ENCODE peak calls at places on chromosome 3, in six cellular contexts. S is astrocyte, O is colonic mucosa, L is GM12865, C is cardiac fibroblast, T is AG04450. H is an unnamed sample.

GRCh38 chr3:24523988-24524727 is 29.5 kb upstream of the THRB start:
- DNase-seq in S (peak; percentile 8), T (no peak), C (no peak), O (no peak), L (no peak), H (peak; percentile 14)

GRCh38 chr3:41808152-41808551 is 153.8 kb downstream of the ULK4 start:
- DNase-seq in L (no peak), S (peak; percentile 73), O (no peak), T (peak; percentile 15), C (peak; percentile 52), H (peak; percentile 62)

GRCh38 chr3:107543666-107544065 is 20.9 kb downstream of the BBX start:
- DNase-seq in C (peak; percentile 36), L (peak; percentile 16), O (no peak), T (no peak), S (no peak), H (peak; percentile 31)

GRCh38 chr3:158713094-158713499 is 19.2 kb downstream of the RARRES1 start:
- DNase-seq in L (no peak), T (no peak), S (peak; percentile 45), O (peak; percentile 72), C (peak; percentile 93), H (peak; percentile 36)

GRCh38 chr3:73955671-73956070 is 330.9 kb upstream of the PDZRN3 start:
- DNase-seq in T (no peak), S (no peak), L (no peak), O (no peak), C (no peak), H (no peak)

GRCh38 chr3:149902498-149903139 is 68.1 kb downstream of the PFN2 start:
- DNase-seq in C (peak; percentile 18), O (no peak), T (no peak), L (no peak), S (no peak), H (peak; percentile 6)

GRCh38 chr3:181383201-181383600 is 328.5 kb upstream of the SOX2 start:
- DNase-seq in C (no peak), T (no peak), S (no peak), L (no peak), O (no peak), H (no peak)

GRCh38 chr3:188071636-188072035 is 82.3 kb upstream of the LPP start:
- DNase-seq in S (no peak), C (no peak), L (no peak), O (no peak), T (no peak), H (no peak)

GRCh38 chr3:196794467-196794866 is 54.8 kb downstream of the PAK2 start:
- DNase-seq in S (no peak), L (no peak), T (no peak), O (no peak), C (no peak), H (no peak)

GRCh38 chr3:171168086-171168485 is 141.6 kb upstream of the SLC2A2 start:
- DNase-seq in L (no peak), T (no peak), S (peak; percentile 79), O (peak; percentile 41), C (peak; percentile 47), H (peak; percentile 69)

GRCh38 chr3:30720586-30721313 is 114.3 kb downstream of the TGFBR2 start:
- DNase-seq in O (no peak), S (peak; percentile 82), C (no peak), T (peak; percentile 89), L (no peak), H (peak; percentile 61)

GRCh38 chr3:112304611-112305010 is 10.6 kb upstream of the SLC9C1 start:
- DNase-seq in O (no peak), C (peak; percentile 40), S (peak; percentile 5), L (no peak), T (no peak), H (peak; percentile 4)

GRCh38 chr3:57386307-57386706 is 93.8 kb upstream of the ASB14 start:
- DNase-seq in T (no peak), O (no peak), S (no peak), L (no peak), C (no peak), H (no peak)

GRCh38 chr3:89565098-89565497 is 457.7 kb downstream of the EPHA3 start:
- DNase-seq in S (peak; percentile 55), C (no peak), O (no peak), T (no peak), L (no peak), H (peak; percentile 36)

GRCh38 chr3:112092439-112093179 is 6.4 kb downstream of the C3orf52 start:
- DNase-seq in L (peak; percentile 59), T (no peak), S (peak; percentile 67), C (peak; percentile 80), O (peak; percentile 29), H (no peak)

GRCh38 chr3:195140816-195141793 is 129.9 kb downstream of the XXYLT1 start:
- DNase-seq in O (no peak), S (peak; percentile 51), L (no peak), T (no peak), C (peak; percentile 82), H (no peak)

GRCh38 chr3:185677146-185677829 is 91.2 kb downstream of the SENP2 start:
- DNase-seq in O (peak; percentile 63), S (peak; percentile 46), T (peak; percentile 56), L (peak; percentile 71), C (peak; percentile 86), H (peak; percentile 86)

GRCh38 chr3:69012111-69012835 is 1.2 kb downstream of the EOGT start:
- DNase-seq in O (peak; percentile 22), C (peak; percentile 39), L (no peak), T (no peak), S (peak; percentile 39), H (peak; percentile 72)

GRCh38 chr3:34260266-34260990 is 462.0 kb downstream of the PDCD6IP start:
- DNase-seq in C (peak; percentile 61), S (peak; percentile 13), O (peak; percentile 73), T (peak; percentile 1), L (peak; percentile 61), H (peak; percentile 44)

GRCh38 chr3:72185549-72186484 is 400.9 kb upstream of the PROK2 start:
- DNase-seq in S (peak; percentile 88), O (no peak), L (peak; percentile 53), C (peak; percentile 68), T (peak; percentile 11), H (peak; percentile 93)

GRCh38 chr3:2853627-2854026 is 256.5 kb downstream of the IL5RA start:
- DNase-seq in L (no peak), S (no peak), O (no peak), C (no peak), T (no peak), H (no peak)

GRCh38 chr3:80696280-80696679 is 928.5 kb upstream of the ROBO1 start:
- DNase-seq in T (no peak), O (peak; percentile 26), C (no peak), S (no peak), L (no peak), H (no peak)

DNA sequence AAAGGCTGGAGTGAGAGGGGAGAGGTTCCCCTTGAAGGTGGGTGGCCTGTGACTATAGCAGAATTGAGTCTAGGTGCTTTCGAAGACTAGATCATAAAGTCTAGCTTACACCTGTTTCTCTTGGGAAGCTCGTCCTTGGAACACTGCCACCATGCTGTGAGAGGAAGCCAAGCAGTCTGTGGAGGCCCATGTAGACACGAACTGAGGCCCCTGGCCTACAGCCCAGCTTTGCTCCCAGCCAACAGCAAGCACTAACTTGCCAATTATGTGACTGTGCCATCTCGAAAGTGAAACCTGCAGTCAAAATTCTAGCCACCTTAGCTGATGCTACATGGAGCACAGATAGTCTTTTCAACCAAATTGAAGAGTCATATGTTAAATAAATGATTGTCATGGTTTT is 190.5 kb upstream of the NECTIN3 start:
- DNase-seq in O (peak; percentile 28), C (peak; percentile 64), T (peak; percentile 1), L (peak; percentile 47), S (peak; percentile 49), H (peak; percentile 46)
- TF ChIP-seq CTCF in O (no peak), C (peak; percentile 15), T (peak; percentile 29), L (peak; percentile 25), S (no peak), H (no peak)

GRCh38 chr3:48240000-48240710 is 749 bp upstream of the ZNF589 start:
- DNase-seq in C (no peak), S (no peak), L (no peak), T (no peak), O (no peak), H (no peak)

GRCh38 chr3:48238506-48239085 is 2.3 kb upstream of the ZNF589 start:
- DNase-seq in S (no peak), T (no peak), O (no peak), L (no peak), C (no peak), H (peak; percentile 31)

GRCh38 chr3:48244462-48244861 is 3.6 kb downstream of the ZNF589 start:
- DNase-seq in S (no peak), L (no peak), T (no peak), O (no peak), C (no peak), H (no peak)

GRCh38 chr3:48243886-48244285 is 3.0 kb downstream of the ZNF589 start:
- DNase-seq in C (no peak), T (no peak), O (no peak), L (no peak), S (no peak), H (no peak)

DNA sequence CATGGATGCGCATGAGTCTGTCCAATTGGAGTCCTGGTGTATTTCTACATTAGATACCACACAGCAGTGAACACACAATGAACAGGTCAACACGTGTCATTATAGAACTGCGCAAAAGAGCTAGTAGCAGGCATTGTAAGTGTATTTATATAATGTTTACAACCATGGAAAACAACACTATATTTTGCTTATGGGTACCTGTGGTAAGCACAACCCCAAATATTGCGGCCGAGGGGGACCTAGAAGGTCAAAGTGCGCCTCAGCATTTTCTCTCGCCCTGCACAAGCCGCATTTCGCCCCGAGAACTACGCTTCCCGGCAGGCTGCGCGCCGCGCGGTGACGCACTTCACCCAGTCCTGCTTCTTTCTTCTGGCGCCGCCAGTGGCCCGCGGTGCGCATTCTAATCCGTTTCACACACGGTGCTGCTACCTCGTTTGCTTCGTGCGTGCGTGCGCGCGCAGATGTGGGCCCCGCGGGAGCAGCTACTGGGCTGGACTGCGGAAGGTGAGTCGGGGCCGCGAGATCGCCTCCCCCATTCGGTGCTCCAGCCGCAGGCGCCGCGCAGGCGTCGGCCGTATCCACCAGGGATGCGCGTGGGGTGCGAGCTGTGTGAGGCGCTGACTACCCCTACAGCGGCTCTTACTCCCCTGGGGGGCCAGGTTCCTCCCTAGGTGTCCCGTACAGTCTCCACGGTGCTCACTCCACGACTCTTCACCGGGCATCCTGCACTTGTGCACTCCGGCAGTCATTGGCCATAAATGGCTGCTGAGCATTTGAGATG is at the start of gene ZNF589:
- DNase-seq in T (peak; percentile 63), S (peak; percentile 89), L (peak; percentile 97), O (peak; percentile 97), C (peak; percentile 94), H (peak; percentile 85)
- TF ChIP-seq CTCF in T (peak; percentile 26), S (peak; percentile 9), L (peak; percentile 21), O (no peak), C (peak; percentile 25), H (peak; percentile 7)

DNA sequence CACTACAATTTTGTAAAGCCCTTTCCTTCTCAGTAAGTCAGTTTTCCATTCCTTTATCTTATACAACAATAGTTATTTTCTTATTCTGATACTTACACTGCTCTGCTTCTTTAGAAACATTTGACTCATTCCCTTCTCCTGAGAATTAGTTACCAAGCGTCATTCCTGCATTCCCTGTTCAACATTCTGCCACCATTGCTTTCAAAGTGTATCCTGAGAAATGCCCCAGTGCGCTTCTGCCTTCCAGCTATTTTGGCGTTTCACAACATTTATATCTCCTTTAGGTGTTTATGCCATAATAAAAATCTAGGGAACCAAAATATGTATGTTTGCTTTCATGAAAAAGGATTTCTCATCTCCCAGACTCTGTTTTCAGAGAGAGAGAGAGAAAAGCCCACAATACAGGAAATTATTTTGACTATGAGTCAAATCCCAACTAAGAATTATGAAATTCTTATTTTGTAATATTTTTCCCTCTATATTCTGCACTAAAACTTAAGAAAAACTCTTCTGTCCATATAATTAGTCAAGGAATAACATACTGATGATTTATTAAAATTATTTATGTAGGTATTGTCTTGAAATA is 118.2 kb upstream of the RAP2B start:
- DNase-seq in S (peak; percentile 25), O (no peak), L (no peak), C (peak; percentile 66), T (no peak), H (peak; percentile 76)
- TF ChIP-seq CTCF in S (no peak), O (no peak), L (no peak), C (no peak), T (no peak), H (no peak)

GRCh38 chr3:18872466-18872865 is 275.8 kb upstream of the KCNH8 start:
- DNase-seq in L (peak; percentile 4), O (no peak), S (no peak), C (no peak), T (no peak), H (no peak)
- TF ChIP-seq CTCF in L (peak; percentile 21), O (no peak), S (no peak), C (no peak), T (no peak), H (no peak)

H was measured in fibroblast of mammary gland.